ENCODE peak calls at places on chromosomes 3 and 15, in four cellular contexts. W is cerebellar cortex; F is NCI-H1417; D is activated CD8-positive, alpha-beta T cell treated with anti-CD3 and anti-CD28 coated beads for 36 hours. O is an unnamed sample.

GRCh38 chr15:40633178-40633577 is 39.1 kb downstream of the KNL1 start:
- DNase-seq in W (no peak), F (no peak), D (no peak), O (no peak)

GRCh38 chr3:57952208-57952631 is 56.0 kb upstream of the FLNB start:
- DNase-seq in W (peak), F (no peak), D (no peak), O (peak)

GRCh38 chr3:192215-192929 is 4.2 kb upstream of the CHL1 start:
- DNase-seq in W (no peak), F (no peak), D (no peak), O (no peak)

GRCh38 chr3:142272200-142272891 is 47.0 kb upstream of the GK5 start:
- DNase-seq in W (no peak), F (no peak), D (no peak), O (no peak)

GRCh38 chr3:144085964-144086363 is 114.3 kb downstream of the DIPK2A start:
- DNase-seq in W (no peak), F (no peak), D (no peak), O (no peak)

GRCh38 chr3:9779721-9780450 is 10.1 kb upstream of the CAMK1 start:
- DNase-seq in W (no peak), F (no peak), D (peak), O (no peak)

GRCh38 chr15:25905140-25905539 is 42.0 kb upstream of the ATP10A start:
- DNase-seq in W (no peak), F (no peak), D (peak), O (peak)

GRCh38 chr15:57631386-57632110 is 39.8 kb downstream of the MYZAP start:
- DNase-seq in W (no peak), F (no peak), D (no peak), O (no peak)

GRCh38 chr3:161096771-161097367 is 8.3 kb downstream of the B3GALNT1 start:
- DNase-seq in W (peak), F (peak), D (peak), O (no peak)

GRCh38 chr15:68559342-68560310 is 19.2 kb upstream of the CORO2B start:
- DNase-seq in W (peak), F (peak), D (peak), O (peak)

GRCh38 chr3:39744746-39745145 is 64.7 kb upstream of the MYRIP start:
- DNase-seq in W (peak), F (no peak), D (no peak), O (no peak)

GRCh38 chr3:17845026-17845425 is 102.6 kb upstream of the TBC1D5 start:
- DNase-seq in W (no peak), F (no peak), D (no peak), O (peak)

GRCh38 chr3:173089283-173089682 is 51.8 kb downstream of the SPATA16 start:
- DNase-seq in W (no peak), F (no peak), D (no peak), O (no peak)

GRCh38 chr3:111084911-111085310 is 13.3 kb downstream of the NECTIN3 start:
- DNase-seq in W (no peak), F (no peak), D (no peak), O (no peak)

GRCh38 chr3:58059349-58060321 is 51.4 kb downstream of the FLNB start:
- DNase-seq in W (no peak), F (no peak), D (no peak), O (peak)

GRCh38 chr3:44439499-44440295 is 37.8 kb downstream of the ZNF445 start:
- DNase-seq in W (no peak), F (no peak), D (peak), O (no peak)

GRCh38 chr15:96720656-96721055 is 390.2 kb downstream of the NR2F2 start:
- DNase-seq in W (no peak), F (no peak), D (no peak), O (no peak)

GRCh38 chr3:50204804-50205718 is at the start of gene SLC38A3:
- DNase-seq in W (no peak), F (peak), D (peak), O (peak)

GRCh38 chr15:41597787-41598186 is 38.8 kb downstream of the TYRO3 start:
- DNase-seq in W (peak), F (no peak), D (no peak), O (no peak)

GRCh38 chr3:131933665-131934064 is 101.1 kb downstream of the CPNE4 start:
- DNase-seq in W (no peak), F (no peak), D (no peak), O (no peak)

GRCh38 chr15:63172376-63173115 is 15.3 kb upstream of the RPS27L start:
- DNase-seq in W (peak), F (no peak), D (no peak), O (no peak)

GRCh38 chr3:23254287-23254686 is 51.2 kb downstream of the UBE2E2 start:
- DNase-seq in W (no peak), F (no peak), D (no peak), O (no peak)

GRCh38 chr3:46935168-46935858 is 41.2 kb downstream of the CCDC12 start:
- DNase-seq in W (no peak), F (no peak), D (no peak), O (peak)

GRCh38 chr3:155495387-155495786 is 201.9 kb upstream of the STRIT1 start:
- DNase-seq in W (no peak), F (no peak), D (peak), O (no peak)

GRCh38 chr3:149388001-149388435 is 10.6 kb upstream of the TM4SF1 start:
- DNase-seq in W (no peak), F (no peak), D (no peak), O (peak)

GRCh38 chr3:144358191-144358590 is 386.6 kb downstream of the DIPK2A start:
- DNase-seq in W (no peak), F (no peak), D (no peak), O (no peak)

GRCh38 chr3:117814975-117815374 is 1105.4 kb downstream of the TUSC7 start:
- DNase-seq in W (no peak), F (no peak), D (no peak), O (no peak)

GRCh38 chr3:124770341-124771082 is 40.3 kb downstream of the UMPS start:
- DNase-seq in W (no peak), F (peak), D (no peak), O (no peak)

GRCh38 chr3:140091143-140091542 is 156.2 kb downstream of the CLSTN2 start:
- DNase-seq in W (no peak), F (no peak), D (no peak), O (no peak)

GRCh38 chr3:99881121-99881524 is 63.5 kb downstream of the CMSS1 start:
- DNase-seq in W (no peak), F (no peak), D (no peak), O (no peak)

GRCh38 chr3:188487652-188488051 is 333.7 kb downstream of the LPP start:
- DNase-seq in W (no peak), F (no peak), D (no peak), O (no peak)

O was measured in AG20443.